ENCODE peak calls at places on chromosome 3, in four cellular contexts. Z, N, Q and E are unnamed samples.

GRCh38 chr3:184538600-184539431 is 22.8 kb upstream of the EPHB3 start:
- DNase-seq in Q (no peak), Z (no peak), N (no peak), E (no peak)

GRCh38 chr3:102068736-102069135 is 219.4 kb downstream of the NFKBIZ start:
- DNase-seq in Q (no peak), N (no peak), Z (no peak), E (no peak)

GRCh38 chr3:166283856-166284255 is 446.6 kb upstream of the BCHE start:
- DNase-seq in N (no peak), Q (peak), Z (no peak), E (no peak)

GRCh38 chr3:150300847-150301517 is 107.1 kb upstream of the TSC22D2 start:
- DNase-seq in N (no peak), Z (no peak), Q (peak), E (peak)

GRCh38 chr3:182962162-182962561 is 18.2 kb downstream of the DCUN1D1 start:
- DNase-seq in N (peak), Z (no peak), Q (peak), E (no peak)

GRCh38 chr3:107589454-107589853 is 66.7 kb downstream of the BBX start:
- DNase-seq in Z (no peak), Q (no peak), N (no peak), E (no peak)

GRCh38 chr3:47715928-47716327 is 65.8 kb downstream of the SMARCC1 start:
- DNase-seq in Q (peak), N (no peak), Z (no peak), E (peak)

GRCh38 chr3:12138044-12138443 is 20.7 kb downstream of the TIMP4 start:
- DNase-seq in Q (peak), N (no peak), Z (no peak), E (peak)

GRCh38 chr3:155070932-155071387 is 9.2 kb upstream of the MME start:
- DNase-seq in Z (no peak), N (no peak), Q (peak), E (peak)

GRCh38 chr3:151581046-151581445 is 120.2 kb upstream of the IGSF10 start:
- DNase-seq in Z (no peak), Q (no peak), N (no peak), E (no peak)

DNA sequence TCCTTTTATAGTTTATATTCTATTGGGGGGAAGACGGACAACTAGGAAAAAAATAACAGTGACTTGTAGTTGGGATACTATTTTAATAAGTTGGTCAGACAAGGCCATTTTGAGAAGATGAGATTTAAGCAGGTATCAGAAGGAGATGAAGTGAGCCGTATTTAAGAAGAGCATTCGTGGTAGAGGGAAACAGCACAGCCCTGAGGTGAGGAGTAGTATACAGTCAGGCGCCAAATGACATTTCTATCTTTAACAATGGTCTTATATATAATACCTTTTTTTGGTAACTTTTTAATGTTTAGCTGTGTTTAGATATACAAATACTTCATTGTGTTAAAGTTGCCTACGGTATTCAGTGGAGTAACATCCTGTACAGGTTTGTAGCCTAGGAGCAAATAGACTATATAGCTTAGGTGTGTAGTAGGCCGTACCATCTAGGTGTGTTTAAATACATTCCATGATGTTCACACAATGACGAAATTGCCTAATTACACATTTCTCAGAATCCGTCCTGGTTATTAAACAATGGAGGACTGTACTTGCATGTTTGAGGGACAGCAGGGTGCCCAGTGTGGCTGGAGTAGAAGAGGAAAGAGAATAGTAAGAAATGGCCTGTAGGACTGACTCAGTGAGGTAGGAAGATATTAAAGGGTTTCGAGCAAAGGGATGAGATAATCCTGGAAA is 1.6 kb downstream of the NKTR start:
- DNase-seq in Z (no peak), N (no peak), Q (no peak), E (no peak)
- TF ChIP-seq CTCF in Z (peak), N (no peak), Q (no peak), E (peak)

GRCh38 chr3:50890688-50891344 is 216.1 kb downstream of the DOCK3 start:
- DNase-seq in N (no peak), Q (no peak), Z (no peak), E (no peak)

GRCh38 chr3:50885070-50885469 is 210.3 kb downstream of the DOCK3 start:
- DNase-seq in N (no peak), Z (no peak), Q (no peak), E (no peak)

GRCh38 chr3:50885491-50885890 is 210.8 kb downstream of the DOCK3 start:
- DNase-seq in Z (no peak), Q (no peak), N (no peak), E (no peak)
- TF ChIP-seq CTCF in Z (peak), Q (no peak), N (no peak), E (no peak)

GRCh38 chr3:114299421-114299820 is 5.6 kb downstream of the TIGIT start:
- DNase-seq in N (no peak), Q (no peak), Z (no peak), E (peak)
- TF ChIP-seq CTCF in N (no peak), Q (peak), Z (peak), E (peak)

GRCh38 chr3:53948174-53948573 is 56.5 kb upstream of the SELENOK start:
- DNase-seq in N (no peak), Z (no peak), Q (no peak), E (no peak)
- TF ChIP-seq CTCF in N (no peak), Z (no peak), Q (no peak), E (no peak)

GRCh38 chr3:22401499-22401898 is 650.5 kb upstream of the ZNF385D start:
- DNase-seq in Q (no peak), Z (no peak), N (no peak), E (no peak)
- TF ChIP-seq CTCF in Q (no peak), Z (no peak), N (no peak), E (no peak)

GRCh38 chr3:74631341-74631740 is 16.9 kb upstream of the CNTN3 start:
- DNase-seq in Q (no peak), N (no peak), Z (no peak), E (no peak)

GRCh38 chr3:74631771-74632170 is 17.3 kb upstream of the CNTN3 start:
- DNase-seq in Q (no peak), N (no peak), Z (no peak), E (peak)

GRCh38 chr3:74633021-74633420 is 18.6 kb upstream of the CNTN3 start:
- DNase-seq in N (no peak), Q (no peak), Z (no peak), E (peak)

DNA sequence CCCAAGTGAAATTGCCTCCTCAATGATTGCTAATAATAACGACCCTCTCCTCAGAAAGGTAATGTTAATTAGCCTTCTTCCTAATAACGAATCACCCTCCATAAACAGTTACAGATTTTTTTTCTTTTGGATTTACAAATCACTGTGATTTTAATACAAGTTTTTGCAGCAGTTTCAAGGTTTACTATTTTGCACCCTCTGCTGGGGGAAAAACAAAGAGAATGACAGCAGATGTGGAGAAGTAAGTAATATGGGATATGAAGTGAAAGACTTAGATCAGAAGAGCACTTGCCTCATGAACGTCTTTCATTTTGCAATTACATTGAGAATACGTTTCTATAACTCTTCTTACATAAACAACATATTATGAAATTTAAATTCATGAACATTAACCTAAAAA is 16.1 kb upstream of the CNTN3 start:
- DNase-seq in Z (no peak), N (no peak), Q (peak), E (peak)
- TF ChIP-seq CTCF in Z (no peak), N (no peak), Q (peak), E (peak)

GRCh38 chr3:21170964-21171363 is 580.0 kb downstream of the ZNF385D start:
- DNase-seq in Q (peak), N (no peak), Z (no peak), E (no peak)
- TF ChIP-seq CTCF in Q (peak), N (no peak), Z (no peak), E (peak)

DNA sequence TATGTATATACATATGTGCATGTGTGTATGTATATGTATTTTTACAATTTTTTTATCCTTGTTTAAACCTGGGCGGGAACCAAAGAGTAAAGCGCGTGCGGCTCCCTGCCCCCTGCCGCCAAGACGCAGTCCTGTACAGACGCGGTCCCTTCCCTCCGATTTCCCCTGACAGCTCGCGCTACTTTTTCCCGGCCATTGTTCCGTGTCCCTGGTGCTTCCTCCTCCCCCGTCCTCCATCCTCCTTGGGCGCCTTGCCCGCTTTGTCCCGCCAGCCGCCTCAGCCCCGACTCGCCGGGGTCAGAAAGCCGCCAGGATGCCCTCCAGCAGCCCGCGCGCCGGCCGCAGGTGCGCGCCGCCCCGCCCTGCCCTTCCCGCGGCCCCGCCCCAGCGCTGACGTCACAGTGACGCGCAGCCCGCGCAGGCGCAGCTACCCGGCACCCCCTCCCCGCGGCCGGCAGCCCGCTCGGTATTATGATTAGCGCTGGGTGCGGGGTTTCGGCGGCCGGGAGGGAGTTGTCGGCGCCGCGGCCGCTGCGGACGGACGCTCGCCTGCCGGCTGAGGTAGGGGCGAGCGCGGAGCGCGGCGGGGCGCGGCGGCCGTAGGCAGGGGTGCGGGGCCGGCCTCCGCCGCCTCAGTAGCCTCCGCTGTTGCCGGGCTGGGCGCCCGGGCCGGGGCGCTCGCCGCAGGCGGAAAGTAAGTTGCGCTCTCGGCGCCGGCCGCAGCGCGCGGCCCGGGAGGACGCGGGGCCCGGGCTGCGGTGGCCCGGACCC is at the start of gene SNRK:
- DNase-seq in Z (peak), N (peak), Q (peak), E (peak)
- TF ChIP-seq CTCF in Z (peak), N (no peak), Q (peak), E (peak)

DNA sequence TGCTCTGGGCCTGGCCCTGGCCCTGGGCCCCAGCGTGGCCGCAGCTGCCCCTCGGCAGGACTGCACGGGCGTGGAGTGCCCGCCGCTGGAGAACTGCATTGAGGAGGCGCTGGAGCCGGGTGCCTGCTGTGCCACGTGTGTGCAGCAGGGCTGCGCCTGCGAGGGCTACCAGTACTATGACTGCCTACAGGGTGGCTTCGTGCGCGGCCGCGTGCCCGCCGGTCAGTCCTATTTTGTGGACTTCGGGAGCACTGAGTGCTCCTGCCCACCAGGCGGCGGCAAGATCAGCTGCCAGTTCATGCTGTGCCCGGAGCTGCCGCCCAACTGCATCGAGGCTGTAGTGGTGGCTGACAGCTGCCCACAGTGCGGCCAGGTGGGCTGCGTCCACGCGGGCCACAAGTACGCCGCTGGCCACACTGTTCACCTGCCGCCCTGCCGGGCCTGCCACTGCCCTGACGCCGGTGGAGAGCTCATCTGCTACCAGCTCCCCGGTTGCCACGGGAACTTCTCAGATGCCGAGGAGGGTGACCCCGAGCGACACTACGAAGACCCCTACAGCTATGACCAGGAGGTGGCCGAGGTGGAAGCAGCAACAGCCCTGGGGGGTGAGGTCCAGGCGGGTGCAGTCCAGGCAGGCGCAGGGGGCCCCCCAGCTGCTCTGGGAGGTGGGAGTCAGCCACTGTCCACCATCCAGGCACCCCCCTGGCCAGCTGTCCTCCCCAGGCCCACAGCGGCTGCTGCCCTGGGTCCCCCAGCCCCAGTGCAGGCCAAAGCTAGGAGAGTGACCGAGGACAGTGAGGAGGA is 21.7 kb downstream of the FBLN2 start:
- DNase-seq in Q (no peak), Z (no peak), N (no peak), E (no peak)
- TF ChIP-seq CTCF in Q (no peak), Z (no peak), N (no peak), E (no peak)

DNA sequence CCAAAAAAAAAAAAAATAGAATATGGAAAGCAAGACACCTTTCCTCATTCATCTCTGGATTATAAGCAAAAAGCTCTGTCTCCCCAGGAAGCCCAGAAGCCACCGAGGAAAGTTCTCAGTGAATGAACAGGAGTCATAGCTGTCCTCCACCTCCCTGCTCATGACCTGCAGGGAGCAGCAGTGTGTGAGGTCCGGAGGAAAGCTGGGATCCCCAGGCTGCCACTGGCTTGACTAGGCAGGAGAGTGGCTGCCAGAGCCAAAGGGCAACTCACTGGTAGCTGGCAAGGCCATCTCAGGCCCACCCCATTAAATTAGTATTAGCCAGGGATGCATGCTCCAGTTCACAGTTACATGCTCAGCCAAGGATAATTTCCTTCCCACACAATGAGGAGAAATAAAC is 191.6 kb upstream of the STT3B start:
- DNase-seq in Q (no peak), N (peak), Z (no peak), E (no peak)
- TF ChIP-seq CTCF in Q (no peak), N (no peak), Z (peak), E (peak)